ENCODE peak calls at places on chromosomes 6 and 20, in eight cellular contexts. One of them, this sample, is unnamed.

GRCh38 chr6:123962508-123962907 is 158.8 kb downstream of the NKAIN2 start:
- DNase-seq in heart right ventricle: no peak
- DNase-seq in thoracic aorta: no peak
- DNase-seq in H9: no peak
- DNase-seq in substantia nigra: no peak
- DNase-seq in memory B cell: no peak
- DNase-seq in NCI-H2081: peak; percentile 91
- DNase-seq in DMS53: peak; percentile 97
- DNase-seq in this sample: no peak

GRCh38 chr6:87200469-87201174 is 45.3 kb downstream of the ZNF292 start:
- DNase-seq in heart right ventricle: no peak
- DNase-seq in thoracic aorta: no peak
- DNase-seq in H9: no peak
- DNase-seq in substantia nigra: no peak
- DNase-seq in memory B cell: no peak
- DNase-seq in NCI-H2081: no peak
- DNase-seq in DMS53: no peak
- DNase-seq in this sample: no peak

GRCh38 chr6:139027620-139028182 is 844 bp upstream of the ABRACL start:
- DNase-seq in heart right ventricle: no peak
- DNase-seq in thoracic aorta: no peak
- DNase-seq in H9: peak; percentile 60
- DNase-seq in substantia nigra: no peak
- DNase-seq in memory B cell: no peak
- DNase-seq in NCI-H2081: peak; percentile 45
- DNase-seq in DMS53: peak; percentile 82
- DNase-seq in this sample: no peak

GRCh38 chr6:103783344-103783743 is 1076.4 kb downstream of the HACE1 start:
- DNase-seq in heart right ventricle: no peak
- DNase-seq in thoracic aorta: no peak
- DNase-seq in H9: no peak
- DNase-seq in substantia nigra: no peak
- DNase-seq in memory B cell: no peak
- DNase-seq in NCI-H2081: no peak
- DNase-seq in DMS53: peak; percentile 80
- DNase-seq in this sample: no peak

GRCh38 chr6:170211404-170212025 is 79.4 kb downstream of the DLL1 start:
- DNase-seq in heart right ventricle: no peak
- DNase-seq in thoracic aorta: no peak
- DNase-seq in H9: no peak
- DNase-seq in substantia nigra: no peak
- DNase-seq in memory B cell: no peak
- DNase-seq in NCI-H2081: no peak
- DNase-seq in DMS53: no peak
- DNase-seq in this sample: no peak

GRCh38 chr6:92159046-92159445 is 1260.3 kb downstream of the EPHA7 start:
- DNase-seq in heart right ventricle: no peak
- DNase-seq in thoracic aorta: no peak
- DNase-seq in H9: no peak
- DNase-seq in substantia nigra: no peak
- DNase-seq in memory B cell: no peak
- DNase-seq in NCI-H2081: no peak
- DNase-seq in DMS53: peak; percentile 6
- DNase-seq in this sample: no peak

GRCh38 chr6:2264932-2265331 is 19.5 kb upstream of the GMDS start:
- DNase-seq in heart right ventricle: no peak
- DNase-seq in thoracic aorta: no peak
- DNase-seq in H9: no peak
- DNase-seq in substantia nigra: no peak
- DNase-seq in memory B cell: no peak
- DNase-seq in NCI-H2081: no peak
- DNase-seq in DMS53: no peak
- DNase-seq in this sample: no peak

GRCh38 chr6:118894425-118895240 is 681 bp downstream of the ASF1A start:
- DNase-seq in heart right ventricle: peak; percentile 75
- DNase-seq in thoracic aorta: no peak
- DNase-seq in H9: peak; percentile 48
- DNase-seq in substantia nigra: peak; percentile 61
- DNase-seq in memory B cell: peak; percentile 69
- DNase-seq in NCI-H2081: peak; percentile 29
- DNase-seq in DMS53: peak; percentile 79
- DNase-seq in this sample: peak; percentile 59

GRCh38 chr6:54107470-54107869 is 3.8 kb upstream of the MLIP start:
- DNase-seq in heart right ventricle: no peak
- DNase-seq in thoracic aorta: no peak
- DNase-seq in H9: no peak
- DNase-seq in substantia nigra: no peak
- DNase-seq in memory B cell: no peak
- DNase-seq in NCI-H2081: no peak
- DNase-seq in DMS53: no peak
- DNase-seq in this sample: no peak

GRCh38 chr6:13663986-13664385 is 47.6 kb downstream of the RANBP9 start:
- DNase-seq in heart right ventricle: no peak
- DNase-seq in thoracic aorta: no peak
- DNase-seq in H9: no peak
- DNase-seq in substantia nigra: no peak
- DNase-seq in memory B cell: no peak
- DNase-seq in NCI-H2081: no peak
- DNase-seq in DMS53: no peak
- DNase-seq in this sample: no peak

GRCh38 chr6:114344216-114344970 is 1.6 kb upstream of the HS3ST5 start:
- DNase-seq in heart right ventricle: no peak
- DNase-seq in thoracic aorta: no peak
- DNase-seq in H9: no peak
- DNase-seq in substantia nigra: no peak
- DNase-seq in memory B cell: no peak
- DNase-seq in NCI-H2081: no peak
- DNase-seq in DMS53: no peak
- DNase-seq in this sample: no peak

GRCh38 chr20:21182832-21183563 is 57.1 kb downstream of the KIZ start:
- DNase-seq in heart right ventricle: no peak
- DNase-seq in thoracic aorta: no peak
- DNase-seq in H9: no peak
- DNase-seq in substantia nigra: no peak
- DNase-seq in memory B cell: no peak
- DNase-seq in NCI-H2081: no peak
- DNase-seq in DMS53: no peak
- DNase-seq in this sample: no peak

GRCh38 chr6:135566311-135567068 is 69.0 kb upstream of the AHI1 start:
- DNase-seq in heart right ventricle: no peak
- DNase-seq in thoracic aorta: no peak
- DNase-seq in H9: no peak
- DNase-seq in substantia nigra: no peak
- DNase-seq in memory B cell: no peak
- DNase-seq in NCI-H2081: no peak
- DNase-seq in DMS53: no peak
- DNase-seq in this sample: no peak

GRCh38 chr20:49278817-49279676 is 1.2 kb upstream of the ZNFX1 start:
- DNase-seq in heart right ventricle: peak; percentile 8
- DNase-seq in thoracic aorta: no peak
- DNase-seq in H9: no peak
- DNase-seq in substantia nigra: no peak
- DNase-seq in memory B cell: no peak
- DNase-seq in NCI-H2081: no peak
- DNase-seq in DMS53: peak; percentile 61
- DNase-seq in this sample: no peak

GRCh38 chr6:41428995-41429417 is 93.6 kb downstream of the NCR2 start:
- DNase-seq in heart right ventricle: peak; percentile 32
- DNase-seq in thoracic aorta: no peak
- DNase-seq in H9: no peak
- DNase-seq in substantia nigra: no peak
- DNase-seq in memory B cell: no peak
- DNase-seq in NCI-H2081: no peak
- DNase-seq in DMS53: peak; percentile 45
- DNase-seq in this sample: no peak

GRCh38 chr6:142825760-142826159 is 119.2 kb downstream of the HIVEP2 start:
- DNase-seq in heart right ventricle: no peak
- DNase-seq in thoracic aorta: no peak
- DNase-seq in H9: no peak
- DNase-seq in substantia nigra: no peak
- DNase-seq in memory B cell: no peak
- DNase-seq in NCI-H2081: no peak
- DNase-seq in DMS53: no peak
- DNase-seq in this sample: no peak

GRCh38 chr6:70956451-70957283 is at the start of gene B3GAT2:
- DNase-seq in heart right ventricle: no peak
- DNase-seq in thoracic aorta: no peak
- DNase-seq in H9: peak; percentile 64
- DNase-seq in substantia nigra: peak; percentile 24
- DNase-seq in memory B cell: no peak
- DNase-seq in NCI-H2081: peak; percentile 32
- DNase-seq in DMS53: peak; percentile 76
- DNase-seq in this sample: peak; percentile 30

GRCh38 chr6:132391391-132392291 is 9.6 kb downstream of the MOXD1 start:
- DNase-seq in heart right ventricle: no peak
- DNase-seq in thoracic aorta: no peak
- DNase-seq in H9: peak; percentile 27
- DNase-seq in substantia nigra: no peak
- DNase-seq in memory B cell: no peak
- DNase-seq in NCI-H2081: no peak
- DNase-seq in DMS53: no peak
- DNase-seq in this sample: no peak

GRCh38 chr20:59873409-59873808 is 60.0 kb downstream of the SYCP2 start:
- DNase-seq in heart right ventricle: no peak
- DNase-seq in thoracic aorta: no peak
- DNase-seq in H9: no peak
- DNase-seq in substantia nigra: no peak
- DNase-seq in memory B cell: no peak
- DNase-seq in NCI-H2081: no peak
- DNase-seq in DMS53: no peak
- DNase-seq in this sample: no peak

GRCh38 chr20:56829788-56830385 is 200.8 kb downstream of the TFAP2C start:
- DNase-seq in heart right ventricle: no peak
- DNase-seq in thoracic aorta: no peak
- DNase-seq in H9: peak; percentile 57
- DNase-seq in substantia nigra: no peak
- DNase-seq in memory B cell: no peak
- DNase-seq in NCI-H2081: no peak
- DNase-seq in DMS53: no peak
- DNase-seq in this sample: no peak

GRCh38 chr20:22584922-22585785 is 782 bp upstream of the FOXA2 start:
- DNase-seq in heart right ventricle: no peak
- DNase-seq in thoracic aorta: no peak
- DNase-seq in H9: peak; percentile 55
- DNase-seq in substantia nigra: no peak
- DNase-seq in memory B cell: no peak
- DNase-seq in NCI-H2081: peak; percentile 67
- DNase-seq in DMS53: peak; percentile 91
- DNase-seq in this sample: no peak

GRCh38 chr20:24166127-24166389 is 177.5 kb upstream of the GGTLC1 start:
- DNase-seq in heart right ventricle: no peak
- DNase-seq in thoracic aorta: no peak
- DNase-seq in H9: no peak
- DNase-seq in substantia nigra: no peak
- DNase-seq in memory B cell: no peak
- DNase-seq in NCI-H2081: no peak
- DNase-seq in DMS53: no peak
- DNase-seq in this sample: no peak

GRCh38 chr20:58549681-58550542 is 34.7 kb upstream of the APCDD1L start:
- DNase-seq in heart right ventricle: no peak
- DNase-seq in thoracic aorta: no peak
- DNase-seq in H9: peak; percentile 15
- DNase-seq in substantia nigra: no peak
- DNase-seq in memory B cell: no peak
- DNase-seq in NCI-H2081: no peak
- DNase-seq in DMS53: no peak
- DNase-seq in this sample: no peak

GRCh38 chr6:52389626-52390360 is 27.8 kb downstream of the PAQR8 start:
- DNase-seq in heart right ventricle: peak; percentile 54
- DNase-seq in thoracic aorta: no peak
- DNase-seq in H9: no peak
- DNase-seq in substantia nigra: no peak
- DNase-seq in memory B cell: no peak
- DNase-seq in NCI-H2081: peak; percentile 40
- DNase-seq in DMS53: peak; percentile 78
- DNase-seq in this sample: no peak

GRCh38 chr20:45508068-45508886 is 7.1 kb downstream of the SPINT3 start:
- DNase-seq in heart right ventricle: no peak
- DNase-seq in thoracic aorta: no peak
- DNase-seq in H9: no peak
- DNase-seq in substantia nigra: no peak
- DNase-seq in memory B cell: no peak
- DNase-seq in NCI-H2081: no peak
- DNase-seq in DMS53: peak; percentile 44
- DNase-seq in this sample: no peak

GRCh38 chr20:7841967-7842301 is 98.3 kb downstream of the HAO1 start:
- DNase-seq in heart right ventricle: peak; percentile 21
- DNase-seq in thoracic aorta: no peak
- DNase-seq in H9: no peak
- DNase-seq in substantia nigra: no peak
- DNase-seq in memory B cell: no peak
- DNase-seq in NCI-H2081: no peak
- DNase-seq in DMS53: peak; percentile 51
- DNase-seq in this sample: no peak

GRCh38 chr6:129645371-129646139 is 64.4 kb downstream of the ARHGAP18 start:
- DNase-seq in heart right ventricle: no peak
- DNase-seq in thoracic aorta: no peak
- DNase-seq in H9: no peak
- DNase-seq in substantia nigra: no peak
- DNase-seq in memory B cell: no peak
- DNase-seq in NCI-H2081: no peak
- DNase-seq in DMS53: peak; percentile 71
- DNase-seq in this sample: no peak

GRCh38 chr20:1327827-1328679 is 886 bp downstream of the SDCBP2 start:
- DNase-seq in heart right ventricle: no peak
- DNase-seq in thoracic aorta: no peak
- DNase-seq in H9: peak; percentile 14
- DNase-seq in substantia nigra: no peak
- DNase-seq in memory B cell: no peak
- DNase-seq in NCI-H2081: no peak
- DNase-seq in DMS53: peak; percentile 24
- DNase-seq in this sample: no peak

GRCh38 chr6:1507251-1507650 is 102.5 kb upstream of the FOXC1 start:
- DNase-seq in heart right ventricle: no peak
- DNase-seq in thoracic aorta: no peak
- DNase-seq in H9: no peak
- DNase-seq in substantia nigra: no peak
- DNase-seq in memory B cell: no peak
- DNase-seq in NCI-H2081: no peak
- DNase-seq in DMS53: no peak
- DNase-seq in this sample: no peak

GRCh38 chr6:54194067-54194466 is 82.8 kb downstream of the MLIP start:
- DNase-seq in heart right ventricle: no peak
- DNase-seq in thoracic aorta: no peak
- DNase-seq in H9: no peak
- DNase-seq in substantia nigra: no peak
- DNase-seq in memory B cell: no peak
- DNase-seq in NCI-H2081: no peak
- DNase-seq in DMS53: peak; percentile 76
- DNase-seq in this sample: no peak

GRCh38 chr6:54847799-54848597 is 1.4 kb downstream of the FAM83B start:
- DNase-seq in heart right ventricle: no peak
- DNase-seq in thoracic aorta: no peak
- DNase-seq in H9: no peak
- DNase-seq in substantia nigra: no peak
- DNase-seq in memory B cell: no peak
- DNase-seq in NCI-H2081: no peak
- DNase-seq in DMS53: peak; percentile 4
- DNase-seq in this sample: no peak

GRCh38 chr6:124881898-124882579 is 80.2 kb upstream of the RNF217 start:
- DNase-seq in heart right ventricle: no peak
- DNase-seq in thoracic aorta: no peak
- DNase-seq in H9: no peak
- DNase-seq in substantia nigra: no peak
- DNase-seq in memory B cell: no peak
- DNase-seq in NCI-H2081: no peak
- DNase-seq in DMS53: no peak
- DNase-seq in this sample: no peak

GRCh38 chr20:9172908-9173307 is 104.0 kb downstream of the PLCB4 start:
- DNase-seq in heart right ventricle: no peak
- DNase-seq in thoracic aorta: no peak
- DNase-seq in H9: no peak
- DNase-seq in substantia nigra: no peak
- DNase-seq in memory B cell: no peak
- DNase-seq in NCI-H2081: no peak
- DNase-seq in DMS53: no peak
- DNase-seq in this sample: no peak

GRCh38 chr6:47363736-47364135 is 54.0 kb upstream of the TNFRSF21 start:
- DNase-seq in heart right ventricle: no peak
- DNase-seq in thoracic aorta: no peak
- DNase-seq in H9: no peak
- DNase-seq in substantia nigra: no peak
- DNase-seq in memory B cell: no peak
- DNase-seq in NCI-H2081: no peak
- DNase-seq in DMS53: no peak
- DNase-seq in this sample: no peak